ENCODE peak calls at places on chromosomes 11 and 22, in four cellular contexts. I, H, W and O are unnamed samples.

GRCh38 chr11:44351898-44352498 is 42.1 kb upstream of the ALX4 start:
- DNase-seq in I (no peak), H (no peak), W (peak; percentile 37), O (no peak)

GRCh38 chr11:62574363-62575057 is 819 bp upstream of the EEF1G start:
- DNase-seq in I (no peak), H (no peak), W (peak; percentile 48), O (peak; percentile 33)

GRCh38 chr22:37636186-37636948 is 3.1 kb upstream of the SH3BP1 start:
- DNase-seq in I (no peak), W (peak; percentile 27), H (no peak), O (no peak)

GRCh38 chr11:12888525-12889158 is 120.5 kb upstream of the RASSF10 start:
- DNase-seq in W (peak; percentile 90), H (peak; percentile 71), I (no peak), O (peak; percentile 85)

GRCh38 chr22:47207846-47208554 is 445.6 kb downstream of the TBC1D22A start:
- DNase-seq in W (no peak), I (no peak), H (no peak), O (no peak)

GRCh38 chr11:107785401-107785800 is 73.2 kb downstream of the SLC35F2 start:
- DNase-seq in I (no peak), W (peak; percentile 12), H (no peak), O (no peak)

GRCh38 chr11:9626778-9627394 is 37.0 kb upstream of the SWAP70 start:
- DNase-seq in H (no peak), I (no peak), W (peak; percentile 55), O (peak; percentile 62)

GRCh38 chr11:63406458-63406857 is 36.9 kb downstream of the SLC22A9 start:
- DNase-seq in W (no peak), H (no peak), I (no peak), O (no peak)

GRCh38 chr22:49787861-49788260 is 39.8 kb downstream of the BRD1 start:
- DNase-seq in I (no peak), H (no peak), W (no peak), O (no peak)

GRCh38 chr11:14908214-14908880 is 16.3 kb upstream of the CYP2R1 start:
- DNase-seq in I (no peak), W (peak; percentile 59), H (peak; percentile 44), O (no peak)

GRCh38 chr22:36374603-36375024 is 13.2 kb downstream of the MYH9 start:
- DNase-seq in W (no peak), I (no peak), H (no peak), O (no peak)

GRCh38 chr11:20388096-20389055 is 860 bp downstream of the PRMT3 start:
- DNase-seq in I (no peak), H (peak; percentile 15), W (peak; percentile 30), O (no peak)

GRCh38 chr11:46122955-46123354 is 1.7 kb upstream of the PHF21A start:
- DNase-seq in W (peak; percentile 47), I (no peak), H (peak; percentile 27), O (no peak)

GRCh38 chr11:1223346-1224108 is 661 bp downstream of the MUC5B start:
- DNase-seq in I (no peak), H (no peak), W (no peak), O (peak; percentile 10)

GRCh38 chr11:34053161-34053686 is 1.7 kb downstream of the CAPRIN1 start:
- DNase-seq in H (peak; percentile 67), W (peak; percentile 86), I (no peak), O (peak; percentile 66)

GRCh38 chr22:41957941-41958556 is 6.1 kb downstream of the SMIM45 start:
- DNase-seq in I (no peak), H (no peak), W (no peak), O (no peak)

GRCh38 chr11:64659417-64660144 is 63.4 kb downstream of the NRXN2 start:
- DNase-seq in W (peak; percentile 87), H (peak; percentile 39), I (no peak), O (no peak)

GRCh38 chr22:46575915-46576555 is 38.6 kb upstream of the CELSR1 start:
- DNase-seq in I (no peak), W (peak; percentile 21), H (no peak), O (peak; percentile 41)

GRCh38 chr11:46649180-46649738 is 31.9 kb downstream of the ATG13 start:
- DNase-seq in H (peak; percentile 37), I (no peak), W (no peak), O (no peak)

GRCh38 chr22:27682438-27682837 is 119.1 kb downstream of the MN1 start:
- DNase-seq in I (no peak), W (peak; percentile 52), H (no peak), O (peak; percentile 73)

GRCh38 chr11:24502425-24502824 is 5.6 kb downstream of the LUZP2 start:
- DNase-seq in I (no peak), W (no peak), H (no peak), O (no peak)

GRCh38 chr22:45195616-45196015 is 31.9 kb downstream of the NUP50 start:
- DNase-seq in I (no peak), H (no peak), W (no peak), O (no peak)

GRCh38 chr11:3723014-3723708 is 52.0 kb upstream of the CHRNA10 start:
- DNase-seq in I (no peak), W (no peak), H (no peak), O (no peak)

GRCh38 chr22:48379371-48379770 is 1448.3 kb downstream of the BRD1 start:
- DNase-seq in I (no peak), W (no peak), H (no peak), O (no peak)
- TF ChIP-seq NR2C2 in I (no peak), W (no peak), H (no peak), O (no peak)

DNA sequence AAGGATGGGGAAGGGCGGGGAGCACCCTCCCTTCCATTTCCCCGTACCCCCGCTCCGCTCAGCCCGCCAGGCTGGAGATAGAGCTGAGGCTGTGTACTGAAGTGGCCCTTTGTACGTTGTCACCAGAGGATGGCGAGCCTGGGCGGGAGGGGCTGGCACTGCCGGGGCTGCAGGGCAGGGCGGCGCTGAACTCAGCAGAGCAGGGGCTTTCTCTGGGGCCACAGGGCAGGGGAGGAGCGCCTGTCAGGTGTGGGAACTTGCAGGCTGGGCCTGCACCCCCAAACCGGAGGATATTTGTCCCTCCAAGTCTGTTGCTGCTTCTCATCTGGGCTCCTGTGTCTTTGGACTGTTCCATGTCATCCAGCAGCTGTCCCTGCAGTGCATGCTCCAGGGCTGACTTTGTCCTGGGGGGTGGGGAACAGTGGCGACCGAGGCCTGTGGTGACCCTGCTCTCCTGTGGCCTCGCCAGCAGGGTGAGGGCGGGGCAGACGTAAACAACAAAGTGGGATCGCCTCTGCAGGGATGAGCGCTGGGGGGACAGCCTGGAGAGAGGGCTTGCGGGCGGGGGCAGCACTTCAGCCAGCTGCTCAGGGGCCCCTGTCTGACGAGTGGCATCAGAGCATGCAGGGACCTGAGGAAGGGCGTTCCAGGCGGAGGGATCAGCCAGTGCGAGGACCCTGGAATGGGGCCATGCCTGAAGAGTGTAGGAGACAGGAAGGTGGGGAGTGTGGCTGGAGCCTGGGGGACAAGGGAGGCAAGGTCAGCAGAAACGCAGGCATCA is 13.1 kb downstream of the MGAT3 start:
- DNase-seq in W (no peak), I (no peak), H (peak; percentile 75), O (no peak)
- TF ChIP-seq CREM in W (no peak), I (no peak), H (no peak), O (no peak)

GRCh38 chr11:73287400-73288101 is 15.4 kb downstream of the P2RY6 start:
- DNase-seq in W (peak; percentile 58), I (no peak), H (no peak), O (no peak)

GRCh38 chr11:73290536-73290935 is 17.5 kb upstream of the ARHGEF17 start:
- DNase-seq in W (no peak), H (no peak), I (no peak), O (no peak)

GRCh38 chr11:73286240-73286810 is 14.2 kb downstream of the P2RY6 start:
- DNase-seq in H (no peak), I (no peak), W (no peak), O (no peak)

GRCh38 chr11:73288873-73289707 is 17.0 kb downstream of the P2RY6 start:
- DNase-seq in W (peak; percentile 80), H (peak; percentile 64), I (peak; percentile 70), O (peak; percentile 85)

GRCh38 chr11:73288197-73288872 is 16.2 kb downstream of the P2RY6 start:
- DNase-seq in W (no peak), H (no peak), I (no peak), O (no peak)
- TF ChIP-seq NR2C2 in W (no peak), H (no peak), I (no peak), O (no peak)

GRCh38 chr11:76690736-76691135 is 20.2 kb upstream of the LRRC32 start:
- DNase-seq in W (no peak), I (no peak), H (no peak), O (no peak)

GRCh38 chr11:76691655-76692054 is 21.1 kb upstream of the LRRC32 start:
- DNase-seq in I (no peak), H (no peak), W (no peak), O (no peak)

GRCh38 chr11:76688146-76688545 is 17.6 kb upstream of the LRRC32 start:
- DNase-seq in W (no peak), I (no peak), H (no peak), O (no peak)

GRCh38 chr11:76689861-76690260 is 19.3 kb upstream of the LRRC32 start:
- DNase-seq in I (no peak), H (no peak), W (no peak), O (no peak)

GRCh38 chr11:76689313-76689712 is 18.8 kb upstream of the LRRC32 start:
- DNase-seq in W (peak; percentile 41), H (no peak), I (no peak), O (no peak)
- TF ChIP-seq CREM in W (peak; percentile 8), H (no peak), I (no peak), O (no peak)

GRCh38 chr22:28915969-28916368 is 32.6 kb downstream of the ZNRF3 start:
- DNase-seq in H (no peak), W (no peak), I (no peak), O (no peak)

GRCh38 chr22:28921585-28921879 is 38.2 kb downstream of the ZNRF3 start:
- DNase-seq in I (no peak), H (peak; percentile 29), W (no peak), O (no peak)

GRCh38 chr22:28920757-28921584 is 37.6 kb downstream of the ZNRF3 start:
- DNase-seq in W (no peak), I (peak; percentile 52), H (peak; percentile 97), O (no peak)

GRCh38 chr22:28922540-28923244 is 39.3 kb downstream of the ZNRF3 start:
- DNase-seq in I (no peak), W (no peak), H (peak; percentile 53), O (no peak)

GRCh38 chr22:28917747-28918543 is 34.6 kb downstream of the ZNRF3 start:
- DNase-seq in H (peak; percentile 86), I (no peak), W (no peak), O (no peak)
- TF ChIP-seq NR2C2 in H (no peak), I (no peak), W (no peak), O (no peak)

DNA sequence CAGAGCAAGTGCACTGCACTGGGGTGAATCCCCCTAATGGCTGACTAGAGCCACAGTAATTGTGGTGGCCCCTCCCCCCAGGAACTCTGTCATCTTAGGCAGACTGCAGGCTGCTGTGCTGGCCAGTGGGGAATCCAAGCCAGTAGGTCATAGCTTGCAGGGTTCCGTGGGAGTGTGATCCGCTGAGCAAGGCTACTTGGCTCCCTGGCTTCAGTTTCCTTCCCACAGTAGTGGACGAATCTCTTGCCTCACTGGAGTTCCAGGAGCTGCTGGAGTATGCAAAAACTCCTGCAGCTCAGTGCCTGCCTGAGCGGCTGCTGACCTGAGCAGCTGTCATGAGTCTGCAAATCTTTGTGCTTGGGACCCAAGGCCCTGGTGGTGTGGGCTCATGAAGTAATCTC is 13.2 kb downstream of the OOSP3 start:
- DNase-seq in H (no peak), I (no peak), W (peak; percentile 76), O (peak; percentile 60)
- TF ChIP-seq CREM in H (no peak), I (no peak), W (peak; percentile 69), O (no peak)

GRCh38 chr11:117950999-117951961 is 22.1 kb upstream of the TMPRSS13 start:
- DNase-seq in I (no peak), H (no peak), W (no peak), O (no peak)
- TF ChIP-seq NR2C2 in I (no peak), H (no peak), W (no peak), O (no peak)